ENCODE peak calls at places on chromosomes 2 and 18, in seven cellular contexts. L, F, Y, J, U, M and Q are unnamed samples.

GRCh38 chr2:233352141-233352842 is 2.0 kb upstream of the DGKD start:
- DNase-seq in U (no peak), Y (no peak), J (no peak), M (no peak), L (no peak), F (no peak), Q (no peak)

GRCh38 chr2:18346364-18346763 is 214.1 kb downstream of the RDH14 start:
- DNase-seq in Y (no peak), M (no peak), U (peak; percentile 48), J (no peak), L (no peak), F (peak; percentile 7), Q (peak; percentile 10)

GRCh38 chr2:105764059-105764458 is 19.3 kb downstream of the NCK2 start:
- DNase-seq in J (no peak), L (no peak), U (no peak), F (no peak), Y (no peak), M (no peak), Q (no peak)

GRCh38 chr18:32372381-32373061 is 98.2 kb downstream of the GAREM1 start:
- DNase-seq in U (no peak), J (peak; percentile 69), L (no peak), Y (no peak), M (no peak), F (peak; percentile 93), Q (peak; percentile 47)

GRCh38 chr2:10548626-10549025 is 100.5 kb upstream of the ODC1 start:
- DNase-seq in L (peak; percentile 22), M (peak; percentile 65), F (no peak), Y (no peak), J (no peak), U (peak; percentile 25), Q (peak; percentile 83)

GRCh38 chr2:121944072-121944829 is 188.8 kb downstream of the TSN start:
- DNase-seq in F (no peak), Y (no peak), U (peak; percentile 92), L (no peak), M (peak; percentile 96), J (no peak), Q (peak; percentile 93)

GRCh38 chr2:241809383-241810303 is 650 bp downstream of the NEU4 start:
- DNase-seq in L (no peak), F (no peak), Y (peak; percentile 63), M (no peak), J (no peak), U (no peak), Q (no peak)

GRCh38 chr2:114642371-114642770 is 199.9 kb downstream of the DPP10 start:
- DNase-seq in L (no peak), F (no peak), M (no peak), U (no peak), J (no peak), Y (no peak), Q (no peak)

GRCh38 chr2:54772110-54772509 is 48.6 kb downstream of the EML6 start:
- DNase-seq in F (no peak), M (peak; percentile 74), Y (no peak), L (no peak), J (no peak), U (peak; percentile 61), Q (peak; percentile 79)

GRCh38 chr2:120722603-120723421 is 12.9 kb upstream of the GLI2 start:
- DNase-seq in J (peak; percentile 23), Y (no peak), F (no peak), M (peak; percentile 56), L (no peak), U (peak; percentile 93), Q (peak; percentile 93)

GRCh38 chr18:50878345-50879301 is at the start of gene ME2:
- DNase-seq in M (peak; percentile 89), U (peak; percentile 91), Y (peak; percentile 99), F (peak; percentile 91), L (peak; percentile 89), J (peak; percentile 96), Q (peak; percentile 89)

GRCh38 chr2:119311371-119311770 is 55.3 kb downstream of the C2orf76 start:
- DNase-seq in L (no peak), Y (no peak), F (no peak), J (no peak), M (no peak), U (no peak), Q (no peak)

GRCh38 chr18:44900627-44901026 is 219.9 kb downstream of the SETBP1 start:
- DNase-seq in M (peak; percentile 23), L (no peak), Y (no peak), F (no peak), U (no peak), J (no peak), Q (no peak)

GRCh38 chr2:138239902-138240595 is 261.5 kb upstream of the SPOPL start:
- DNase-seq in F (no peak), U (peak; percentile 46), M (peak; percentile 31), J (no peak), L (no peak), Y (no peak), Q (peak; percentile 80)

GRCh38 chr2:184030245-184030644 is 568.1 kb upstream of the ZNF804A start:
- DNase-seq in J (no peak), U (no peak), M (no peak), F (no peak), Y (no peak), L (no peak), Q (no peak)

GRCh38 chr2:18703555-18703954 is 114.2 kb upstream of the NT5C1B start:
- DNase-seq in L (no peak), J (no peak), M (no peak), F (no peak), U (peak; percentile 13), Y (no peak), Q (peak; percentile 57)

GRCh38 chr18:23106575-23106974 is 28.7 kb upstream of the CABLES1 start:
- DNase-seq in J (peak; percentile 82), F (peak; percentile 17), L (no peak), M (peak; percentile 96), Y (no peak), U (peak; percentile 77), Q (peak; percentile 97)

GRCh38 chr2:160916300-160916699 is 243.9 kb upstream of the TANK start:
- DNase-seq in Y (no peak), U (no peak), J (no peak), M (peak; percentile 54), L (no peak), F (no peak), Q (peak; percentile 11)

GRCh38 chr18:24054130-24054529 is 39.6 kb downstream of the TTC39C start:
- DNase-seq in Y (no peak), J (no peak), U (no peak), L (no peak), M (peak; percentile 85), F (no peak), Q (peak; percentile 74)

GRCh38 chr2:127929449-127929848 is 43.7 kb upstream of the AMMECR1L start:
- DNase-seq in L (no peak), Y (no peak), F (no peak), U (no peak), J (no peak), M (no peak), Q (no peak)
- H3K4me3 ChIP-seq in L (no peak overlapping the region), Y (no peak overlapping the region), F (no peak overlapping the region), U (no peak overlapping the region), J (no peak overlapping the region), M (no peak overlapping the region), Q (no peak overlapping the region)

GRCh38 chr2:42769583-42770287 is 5.8 kb upstream of the OXER1 start:
- DNase-seq in Y (no peak), J (peak; percentile 29), M (no peak), F (no peak), U (no peak), L (no peak), Q (no peak)

GRCh38 chr2:42768706-42769256 is 4.8 kb upstream of the OXER1 start:
- DNase-seq in U (no peak), M (no peak), Y (no peak), F (no peak), J (no peak), L (no peak), Q (no peak)

GRCh38 chr2:42767899-42768705 is 4.2 kb upstream of the OXER1 start:
- DNase-seq in L (no peak), J (peak; percentile 27), F (no peak), Y (no peak), U (no peak), M (no peak), Q (no peak)

GRCh38 chr2:42771546-42772153 is 7.7 kb upstream of the OXER1 start:
- DNase-seq in L (no peak), M (no peak), U (no peak), Y (no peak), J (peak; percentile 41), F (no peak), Q (no peak)

GRCh38 chr2:42770288-42771131 is 6.6 kb upstream of the OXER1 start:
- DNase-seq in M (peak; percentile 39), J (peak; percentile 57), L (no peak), U (peak; percentile 64), F (no peak), Y (no peak), Q (peak; percentile 56)
- TF ChIP-seq CTCF in M (peak; percentile 45), J (no peak), L (no peak), U (peak; percentile 47), F (peak; percentile 7), Y (peak; percentile 51), Q (peak; percentile 49)

GRCh38 chr18:79590191-79591039 is 89.2 kb upstream of the CTDP1 start:
- DNase-seq in L (no peak), U (peak; percentile 54), J (no peak), M (peak; percentile 61), Y (peak; percentile 52), F (no peak), Q (no peak)
- H3K4me3 ChIP-seq in L (no peak overlapping the region), U (no peak overlapping the region), J (no peak overlapping the region), M (no peak overlapping the region), Y (no peak overlapping the region), F (no peak overlapping the region), Q (no peak overlapping the region)

GRCh38 chr18:5066380-5066977 is 130.6 kb downstream of the AKAIN1 start:
- DNase-seq in F (no peak), M (no peak), Y (no peak), J (no peak), U (no peak), L (no peak), Q (no peak)
- TF ChIP-seq CTCF in F (no peak), M (no peak), Y (no peak), J (no peak), U (no peak), L (no peak), Q (no peak)

GRCh38 chr2:39780825-39781600 is 2.0 kb upstream of the THUMPD2 start:
- DNase-seq in U (no peak), J (no peak), L (peak; percentile 24), M (no peak), Y (no peak), F (no peak), Q (peak; percentile 48)
- H3K4me3 ChIP-seq in U (peak overlapping the region; percentile 16), J (no peak overlapping the region), L (no peak overlapping the region), M (peak overlapping the region; percentile 2), Y (no peak overlapping the region), F (no peak overlapping the region), Q (peak overlapping the region; percentile 17)